ENCODE peak calls at places on chromosomes 11 and 22, in five cellular contexts. S, P, C, A and X are unnamed samples.
A peak's percentile ranks its signal among the peaks of the same experiment; 100 is the strongest.

GRCh38 chr22:20090730-20091240 is 10.7 kb downstream of the DGCR8 start:
- DNase-seq in A (no peak), P (no peak), C (no peak), S (no peak), X (no peak)

GRCh38 chr22:25002241-25002985 is 49.9 kb downstream of the KIAA1671 start:
- DNase-seq in C (peak; percentile 35), S (no peak), A (no peak), P (no peak), X (no peak)

GRCh38 chr11:65506770-65507485 is 8.1 kb downstream of the MALAT1 start:
- DNase-seq in S (no peak), A (no peak), C (no peak), P (no peak), X (no peak)

GRCh38 chr11:46248270-46249102 is 29.0 kb upstream of the CREB3L1 start:
- DNase-seq in C (peak; percentile 33), S (no peak), P (peak; percentile 89), A (no peak), X (no peak)

GRCh38 chr22:42171417-42171816 is 40.8 kb upstream of the CYP2D6 start:
- DNase-seq in C (no peak), S (no peak), A (no peak), P (no peak), X (no peak)

GRCh38 chr22:29904020-29904419 is 21.0 kb downstream of the MTMR3 start:
- DNase-seq in S (no peak), P (no peak), C (no peak), A (no peak), X (no peak)

GRCh38 chr22:35417606-35418005 is 17.7 kb downstream of the MCM5 start:
- DNase-seq in S (no peak), C (no peak), A (no peak), P (no peak), X (no peak)

GRCh38 chr11:65522640-65523322 is 2.1 kb upstream of the SCYL1 start:
- DNase-seq in P (no peak), C (no peak), S (no peak), A (no peak), X (no peak)

GRCh38 chr11:14186376-14186775 is 172.6 kb downstream of the RRAS2 start:
- DNase-seq in S (no peak), P (no peak), A (no peak), C (no peak), X (no peak)

GRCh38 chr11:13993096-13993760 is 30.7 kb downstream of the SPON1 start:
- DNase-seq in P (no peak), C (no peak), A (no peak), S (no peak), X (no peak)

GRCh38 chr11:79419120-79419519 is 21.7 kb downstream of the TENM4 start:
- DNase-seq in S (no peak), C (peak; percentile 7), A (no peak), P (no peak), X (no peak)

GRCh38 chr22:44500623-44501022 is 2.6 kb upstream of the RTL6 start:
- DNase-seq in S (no peak), P (no peak), A (no peak), C (no peak), X (no peak)

GRCh38 chr22:33544707-33545106 is 375.6 kb downstream of the LARGE1 start:
- DNase-seq in A (no peak), P (no peak), C (no peak), S (no peak), X (no peak)

GRCh38 chr11:19577391-19577831 is 135.2 kb upstream of the NAV2 start:
- DNase-seq in P (no peak), C (no peak), A (no peak), S (no peak), X (no peak)

GRCh38 chr11:12402027-12402426 is 24.7 kb downstream of the PARVA start:
- DNase-seq in P (no peak), A (no peak), S (no peak), C (no peak), X (no peak)

GRCh38 chr11:44940424-44940823 is 10.3 kb downstream of the TP53I11 start:
- DNase-seq in P (no peak), A (no peak), C (no peak), S (no peak), X (no peak)

GRCh38 chr11:34501500-34501899 is 12.1 kb downstream of the ELF5 start:
- DNase-seq in S (no peak), C (peak; percentile 92), A (no peak), P (no peak), X (no peak)

GRCh38 chr22:45226681-45227186 is 14.0 kb downstream of the KIAA0930 start:
- DNase-seq in P (no peak), S (no peak), A (no peak), C (no peak), X (no peak)

GRCh38 chr11:86592659-86593451 is 79.6 kb downstream of the ME3 start:
- DNase-seq in S (peak; percentile 31), P (no peak), C (peak; percentile 98), A (no peak), X (peak; percentile 96)

GRCh38 chr22:43745783-43746356 is 66.2 kb downstream of the EFCAB6 start:
- DNase-seq in C (no peak), S (no peak), P (no peak), A (no peak), X (no peak)

GRCh38 chr22:23745780-23746179 is 5.1 kb downstream of the ZNF70 start:
- DNase-seq in P (no peak), C (no peak), A (no peak), S (no peak), X (no peak)

GRCh38 chr11:78310500-78310909 is 107.1 kb downstream of the GAB2 start:
- DNase-seq in A (no peak), P (no peak), S (no peak), C (peak; percentile 77), X (peak; percentile 88)

GRCh38 chr22:30605449-30606110 is 1.4 kb upstream of the TCN2 start:
- DNase-seq in C (peak; percentile 44), S (peak; percentile 71), P (no peak), A (no peak), X (no peak)

GRCh38 chr11:128552783-128553661 is 34.3 kb downstream of the ETS1 start:
- DNase-seq in P (no peak), C (no peak), S (no peak), A (no peak), X (peak; percentile 95)

GRCh38 chr11:62546937-62547625 is 475 bp upstream of the AHNAK start:
- DNase-seq in A (no peak), P (no peak), C (no peak), S (no peak), X (no peak)

GRCh38 chr11:36300651-36301050 is 4.6 kb downstream of the PRR5L start:
- DNase-seq in A (no peak), C (no peak), P (no peak), S (no peak), X (no peak)

GRCh38 chr11:103682318-103683184 is 353.9 kb upstream of the DDI1 start:
- DNase-seq in P (peak; percentile 71), S (peak; percentile 74), A (peak; percentile 53), C (peak; percentile 67), X (peak; percentile 26)

GRCh38 chr11:93476796-93477195 is 66.4 kb downstream of the SMCO4 start:
- DNase-seq in P (no peak), C (no peak), A (no peak), S (no peak), X (no peak)

GRCh38 chr11:11022126-11022730 is 164.4 kb upstream of the ZBED5 start:
- DNase-seq in A (no peak), P (no peak), S (no peak), C (no peak), X (no peak)

GRCh38 chr11:128490092-128490491 is 97.3 kb downstream of the ETS1 start:
- DNase-seq in P (no peak), C (no peak), A (no peak), S (no peak), X (no peak)

DNA sequence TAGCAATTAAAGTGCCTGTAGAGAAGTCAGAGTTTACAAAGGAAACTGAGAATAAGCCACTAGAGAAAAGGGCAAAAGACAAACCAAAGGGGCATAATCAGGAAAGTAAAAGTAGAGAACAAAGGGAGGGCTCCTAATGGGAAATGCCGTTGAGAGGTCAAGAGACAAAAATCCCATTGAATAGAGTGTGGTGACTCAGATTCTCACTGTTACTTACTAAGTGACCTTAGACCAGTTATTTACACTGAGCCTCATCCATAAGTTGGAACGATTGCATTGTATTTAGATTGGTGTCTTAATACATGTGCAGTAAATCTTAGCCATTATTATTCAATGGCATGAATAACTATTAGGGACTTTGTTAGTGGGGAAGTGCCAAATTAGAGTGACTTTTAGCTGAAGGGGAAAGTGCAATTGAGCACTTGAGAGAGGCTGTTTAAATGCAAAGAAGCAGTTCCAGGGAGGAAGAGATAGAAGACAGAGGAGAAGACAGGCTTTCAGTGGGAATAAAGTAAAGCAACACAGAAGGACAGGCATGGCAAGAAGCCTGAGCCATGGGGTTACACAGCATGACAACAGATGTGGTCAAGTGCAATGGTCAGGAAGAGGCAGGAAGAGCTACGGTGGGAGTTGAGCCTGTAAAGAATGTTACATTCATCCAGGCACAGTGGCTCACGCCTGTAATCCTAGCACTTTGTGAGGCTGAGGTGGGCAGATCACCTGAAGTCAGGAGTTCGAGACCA is 82.6 kb downstream of the UBASH3B start:
- DNase-seq in C (peak; percentile 51), A (no peak), S (no peak), P (peak; percentile 30), X (no peak)
- TF ChIP-seq SUZ12 in C (no peak), A (no peak), S (no peak), P (no peak), X (no peak)

GRCh38 chr11:80849253-80849652 is 1408.4 kb upstream of the TENM4 start:
- DNase-seq in A (no peak), C (no peak), P (no peak), S (no peak), X (peak; percentile 51)
- TF ChIP-seq SUZ12 in A (no peak), C (no peak), P (no peak), S (no peak), X (no peak)

GRCh38 chr22:47407626-47408025 is 645.2 kb downstream of the TBC1D22A start:
- DNase-seq in S (no peak), A (no peak), P (no peak), C (no peak), X (no peak)
- TF ChIP-seq SUZ12 in S (no peak), A (no peak), P (no peak), C (no peak), X (no peak)

GRCh38 chr11:75524576-75525432 is 937 bp downstream of the GDPD5 start:
- DNase-seq in A (no peak), S (peak; percentile 28), P (no peak), C (no peak), X (no peak)
- TF ChIP-seq SUZ12 in A (peak; percentile 71), S (no peak), P (no peak), C (no peak), X (no peak)

DNA sequence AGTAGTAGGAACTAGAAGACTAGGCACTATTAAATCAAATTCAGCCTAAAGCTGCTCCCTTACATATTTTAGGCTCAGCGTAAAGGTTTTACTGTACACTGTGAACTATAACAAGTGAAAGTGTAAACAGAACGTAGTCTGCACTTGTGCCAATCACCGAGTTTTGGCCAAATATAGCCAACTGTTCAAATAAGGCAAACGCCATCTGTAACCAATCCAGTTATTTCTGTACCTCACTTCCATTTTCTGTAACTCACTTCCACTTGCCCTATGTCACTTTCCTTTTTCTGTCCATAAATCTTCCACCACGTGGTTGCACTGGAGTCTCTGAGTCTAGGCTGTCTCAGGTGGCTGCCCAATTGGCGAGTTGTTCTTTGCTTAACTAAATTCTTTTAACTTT is 2132.2 kb downstream of the LRRC4C start:
- DNase-seq in S (no peak), C (no peak), P (no peak), A (no peak), X (no peak)
- TF ChIP-seq SUZ12 in S (no peak), C (no peak), P (no peak), A (no peak), X (no peak)

GRCh38 chr22:22099833-22100812 is 117.5 kb upstream of the TOP3B start:
- DNase-seq in P (no peak), S (peak; percentile 48), C (no peak), A (no peak), X (no peak)
- TF ChIP-seq SUZ12 in P (no peak), S (no peak), C (no peak), A (no peak), X (no peak)